ENCODE peak calls at places on chromosomes 5 and 9, in five cellular contexts. R, B, E, S and Y are unnamed samples.
A peak's percentile ranks its signal among the peaks of the same experiment; 100 is the strongest.

GRCh38 chr5:171175746-171176145 is 133.3 kb upstream of the TLX3 start:
- DNase-seq in R (no peak), B (peak; percentile 5), E (no peak), S (no peak), Y (no peak)

GRCh38 chr9:78566948-78567675 is 270.2 kb downstream of the PSAT1 start:
- DNase-seq in R (no peak), B (peak; percentile 73), E (peak; percentile 60), S (no peak), Y (peak; percentile 72)

GRCh38 chr9:128485414-128485855 is 19.1 kb upstream of the GLE1 start:
- DNase-seq in R (no peak), B (no peak), E (no peak), S (no peak), Y (no peak)

GRCh38 chr9:113316032-113316431 is 12.9 kb upstream of the RNF183 start:
- DNase-seq in R (no peak), B (no peak), E (no peak), S (no peak), Y (no peak)

GRCh38 chr9:127162567-127163365 is 40.3 kb upstream of the ANGPTL2 start:
- DNase-seq in R (no peak), B (no peak), E (no peak), S (no peak), Y (no peak)

GRCh38 chr5:56429110-56429561 is 196.0 kb upstream of the ANKRD55 start:
- DNase-seq in R (no peak), B (peak; percentile 55), E (no peak), S (no peak), Y (peak; percentile 24)

GRCh38 chr9:77731930-77732329 is 83.8 kb upstream of the GNA14 start:
- DNase-seq in R (no peak), B (no peak), E (no peak), S (no peak), Y (no peak)

GRCh38 chr5:141514330-141515111 is 25.6 kb downstream of the PCDHGC5 start:
- DNase-seq in R (no peak), B (peak; percentile 70), E (peak; percentile 77), S (no peak), Y (peak; percentile 35)

GRCh38 chr5:141714542-141715303 is 32.7 kb upstream of the ARAP3 start:
- DNase-seq in R (no peak), B (no peak), E (peak; percentile 19), S (no peak), Y (no peak)

GRCh38 chr9:23123048-23123632 is 676.5 kb downstream of the DMRTA1 start:
- DNase-seq in R (no peak), B (peak; percentile 33), E (peak; percentile 8), S (no peak), Y (peak; percentile 4)

GRCh38 chr5:41509399-41510175 is 814 bp downstream of the PLCXD3 start:
- DNase-seq in R (peak; percentile 51), B (no peak), E (no peak), S (no peak), Y (no peak)

GRCh38 chr9:12554636-12555035 is 138.5 kb upstream of the TYRP1 start:
- DNase-seq in R (no peak), B (peak; percentile 53), E (peak; percentile 3), S (no peak), Y (no peak)

GRCh38 chr9:97808415-97808814 is 44.6 kb upstream of the FOXE1 start:
- DNase-seq in R (no peak), B (no peak), E (no peak), S (no peak), Y (no peak)

GRCh38 chr5:150532161-150532560 is 24.2 kb downstream of the NDST1 start:
- DNase-seq in R (no peak), B (no peak), E (no peak), S (no peak), Y (no peak)

GRCh38 chr5:127431977-127432376 is 85.5 kb upstream of the PRRC1 start:
- DNase-seq in R (no peak), B (no peak), E (no peak), S (no peak), Y (no peak)

GRCh38 chr9:15576350-15577050 is 23.7 kb downstream of the CCDC171 start:
- DNase-seq in R (no peak), B (peak; percentile 34), E (no peak), S (no peak), Y (no peak)

GRCh38 chr5:65796269-65796668 is 74.3 kb downstream of the NLN start:
- DNase-seq in R (no peak), B (no peak), E (peak; percentile 39), S (no peak), Y (no peak)

GRCh38 chr9:95336281-95336680 is 18.8 kb upstream of the FANCC start:
- DNase-seq in R (no peak), B (no peak), E (no peak), S (peak; percentile 19), Y (no peak)

GRCh38 chr9:79257215-79257614 is 314.6 kb upstream of the TLE4 start:
- DNase-seq in R (no peak), B (no peak), E (no peak), S (no peak), Y (no peak)

GRCh38 chr5:42360641-42361320 is 62.5 kb upstream of the GHR start:
- DNase-seq in R (no peak), B (peak; percentile 3), E (no peak), S (no peak), Y (no peak)

GRCh38 chr5:114010362-114010761 is 351.5 kb upstream of the KCNN2 start:
- DNase-seq in R (no peak), B (peak; percentile 3), E (peak; percentile 26), S (no peak), Y (peak; percentile 28)

GRCh38 chr9:133119461-133120342 is 1.3 kb downstream of the RALGDS start:
- DNase-seq in R (no peak), B (peak; percentile 13), E (no peak), S (no peak), Y (no peak)

GRCh38 chr5:151005187-151005974 is 15.0 kb upstream of the GPX3 start:
- DNase-seq in R (no peak), B (no peak), E (no peak), S (no peak), Y (no peak)

GRCh38 chr9:79565245-79565644 is 6.5 kb upstream of the TLE4 start:
- DNase-seq in R (no peak), B (no peak), E (no peak), S (no peak), Y (no peak)

GRCh38 chr5:124451721-124452383 is 294.6 kb downstream of the ZNF608 start:
- DNase-seq in R (no peak), B (no peak), E (no peak), S (no peak), Y (no peak)

GRCh38 chr5:24789631-24790354 is 145.0 kb upstream of the CDH10 start:
- DNase-seq in R (no peak), B (no peak), E (no peak), S (no peak), Y (no peak)

GRCh38 chr5:175851311-175851710 is 20.1 kb upstream of the CPLX2 start:
- DNase-seq in R (no peak), B (no peak), E (no peak), S (no peak), Y (no peak)

GRCh38 chr9:23088932-23089364 is 642.3 kb downstream of the DMRTA1 start:
- DNase-seq in R (peak; percentile 70), B (no peak), E (peak; percentile 1), S (no peak), Y (no peak)

GRCh38 chr9:128115187-128116103 is 12.1 kb downstream of the PTGES2 start:
- DNase-seq in R (peak; percentile 81), B (no peak), E (no peak), S (no peak), Y (no peak)

GRCh38 chr5:173915310-173916005 is 27.3 kb downstream of the CPEB4 start:
- DNase-seq in R (no peak), B (no peak), E (no peak), S (no peak), Y (no peak)

GRCh38 chr9:19174127-19174921 is 47.0 kb upstream of the PLIN2 start:
- DNase-seq in R (no peak), B (peak; percentile 97), E (peak; percentile 91), S (peak; percentile 12), Y (peak; percentile 96)

GRCh38 chr9:109914280-109915027 is 134.5 kb downstream of the PALM2AKAP2 start:
- DNase-seq in R (no peak), B (peak; percentile 96), E (peak; percentile 86), S (no peak), Y (peak; percentile 58)

GRCh38 chr5:140258016-140258415 is 44.9 kb downstream of the PFDN1 start:
- DNase-seq in R (no peak), B (no peak), E (peak; percentile 85), S (no peak), Y (no peak)

GRCh38 chr5:65925601-65926275 is 637 bp upstream of the ERBIN start:
- DNase-seq in R (peak; percentile 95), B (peak; percentile 86), E (peak; percentile 90), S (peak; percentile 76), Y (peak; percentile 63)

GRCh38 chr5:59040804-59041201 is 457.9 kb downstream of the RAB3C start:
- DNase-seq in R (no peak), B (no peak), E (no peak), S (no peak), Y (no peak)

GRCh38 chr9:4829956-4830355 is 37.2 kb downstream of the RCL1 start:
- DNase-seq in R (no peak), B (peak; percentile 51), E (peak; percentile 49), S (no peak), Y (no peak)

GRCh38 chr9:5832543-5833529 is at the start of gene ERMP1:
- DNase-seq in R (peak; percentile 96), B (peak; percentile 93), E (peak; percentile 85), S (peak; percentile 83), Y (peak; percentile 71)

GRCh38 chr5:179338123-179338676 is 7.1 kb downstream of the ADAMTS2 start:
- DNase-seq in R (peak; percentile 57), B (no peak), E (no peak), S (no peak), Y (no peak)

GRCh38 chr9:108813951-108814601 is 41.7 kb downstream of the ACTL7B start:
- DNase-seq in R (no peak), B (peak; percentile 71), E (peak; percentile 70), S (no peak), Y (peak; percentile 53)

GRCh38 chr9:82168585-82168984 is 180.0 kb downstream of the SPATA31D1 start:
- DNase-seq in R (no peak), B (peak; percentile 35), E (no peak), S (no peak), Y (no peak)